ENCODE peak calls at places on chromosomes 7 and 10, in nine cellular contexts. W is GM20000, M is putamen, I is left colon, Z is amygdala, G is T-cell, L is NCI-H446, H is activated B cell treated with CpG ODN at 0.5 μM for 24 hours, B is HTR-8/SVneo. A is an unnamed sample.
A peak's percentile ranks its signal among the peaks of the same experiment; 100 is the strongest.

GRCh38 chr7:149799397-149800168 is 26.2 kb upstream of the ZNF467 start:
- DNase-seq in Z (no peak), L (no peak), I (no peak), M (no peak), H (peak; percentile 28), G (peak; percentile 39), B (peak; percentile 25), W (peak; percentile 79), A (no peak)

GRCh38 chr7:41206267-41206666 is 496.6 kb downstream of the INHBA start:
- DNase-seq in L (no peak), B (no peak), Z (no peak), M (no peak), W (no peak), I (no peak), H (no peak), G (no peak), A (no peak)

GRCh38 chr10:101236376-101237079 is 7.3 kb upstream of the LBX1 start:
- DNase-seq in M (no peak), G (no peak), Z (no peak), L (no peak), B (no peak), I (no peak), H (no peak), W (no peak), A (no peak)

GRCh38 chr7:17234398-17235021 is 63.9 kb upstream of the AHR start:
- DNase-seq in W (peak; percentile 61), G (peak; percentile 50), M (peak; percentile 72), B (peak; percentile 67), L (no peak), Z (no peak), I (no peak), H (peak; percentile 17), A (peak; percentile 89)

GRCh38 chr7:69677905-69678793 is 79.9 kb downstream of the AUTS2 start:
- DNase-seq in W (no peak), G (no peak), H (no peak), L (no peak), B (no peak), M (no peak), I (no peak), Z (no peak), A (no peak)

GRCh38 chr10:29634764-29635625 is at the start of gene SVIL:
- DNase-seq in G (no peak), H (no peak), M (no peak), B (no peak), I (peak; percentile 87), W (no peak), Z (no peak), L (no peak), A (no peak)

GRCh38 chr7:88109612-88110011 is 110.2 kb downstream of the SRI start:
- DNase-seq in G (no peak), L (no peak), W (no peak), I (no peak), B (no peak), M (no peak), H (no peak), Z (no peak), A (no peak)

GRCh38 chr7:28116034-28116433 is 64.6 kb downstream of the JAZF1 start:
- DNase-seq in B (no peak), H (no peak), Z (no peak), W (no peak), L (no peak), I (no peak), M (no peak), G (no peak), A (no peak)

GRCh38 chr7:18064242-18064838 is 36.7 kb upstream of the PRPS1L1 start:
- DNase-seq in G (no peak), W (peak; percentile 13), B (no peak), I (no peak), L (peak; percentile 10), Z (no peak), H (no peak), M (no peak), A (peak; percentile 32)

GRCh38 chr7:158595068-158595467 is 7.4 kb upstream of the PTPRN2 start:
- DNase-seq in B (no peak), H (no peak), M (no peak), Z (no peak), G (no peak), L (no peak), I (no peak), W (no peak), A (no peak)

GRCh38 chr7:63899691-63900393 is 98.8 kb upstream of the ZNF722 start:
- DNase-seq in M (peak; percentile 90), L (no peak), G (peak; percentile 70), H (peak; percentile 70), Z (peak; percentile 74), B (peak; percentile 1), W (no peak), I (peak; percentile 85), A (no peak)

GRCh38 chr10:78211476-78212110 is 177.9 kb downstream of the RPS24 start:
- DNase-seq in M (peak; percentile 48), H (no peak), L (no peak), W (no peak), B (peak; percentile 42), G (no peak), Z (no peak), I (no peak), A (peak; percentile 24)

GRCh38 chr7:115637123-115637522 is 393.4 kb downstream of the TFEC start:
- DNase-seq in L (no peak), B (no peak), W (no peak), Z (no peak), G (no peak), I (no peak), M (no peak), H (no peak), A (no peak)

GRCh38 chr10:80081801-80082750 is 3.6 kb downstream of the TMEM254 start:
- DNase-seq in G (no peak), H (no peak), W (no peak), Z (no peak), I (no peak), M (no peak), L (no peak), B (no peak), A (no peak)

GRCh38 chr10:63466168-63466935 is 575 bp upstream of the JMJD1C start:
- DNase-seq in G (peak; percentile 10), W (peak; percentile 54), I (peak; percentile 53), B (peak; percentile 27), Z (peak; percentile 31), M (peak; percentile 56), H (no peak), L (no peak), A (no peak)

GRCh38 chr7:81515009-81515408 is 254.8 kb downstream of the HGF start:
- DNase-seq in W (no peak), M (no peak), Z (no peak), G (no peak), L (no peak), I (no peak), B (no peak), H (no peak), A (no peak)

GRCh38 chr7:1897076-1897860 is 227.2 kb downstream of the ELFN1 start:
- DNase-seq in I (no peak), H (no peak), Z (no peak), M (peak; percentile 20), G (no peak), L (no peak), W (no peak), B (no peak), A (no peak)

GRCh38 chr10:5476918-5477525 is 22.3 kb downstream of the CALML5 start:
- DNase-seq in H (no peak), B (no peak), G (no peak), L (no peak), I (no peak), Z (no peak), W (no peak), M (no peak), A (no peak)

GRCh38 chr10:80894797-80895467 is 357.2 kb downstream of the SH2D4B start:
- DNase-seq in W (no peak), Z (no peak), G (no peak), H (no peak), I (no peak), B (no peak), L (no peak), M (no peak), A (no peak)

GRCh38 chr7:167087-167855 is 25.1 kb upstream of the FAM20C start:
- DNase-seq in G (no peak), W (no peak), H (no peak), Z (no peak), M (no peak), I (no peak), L (no peak), B (no peak), A (no peak)

GRCh38 chr10:660413-660979 is 29.0 kb downstream of the DIP2C start:
- DNase-seq in I (no peak), G (no peak), L (no peak), Z (no peak), B (no peak), H (no peak), W (no peak), M (no peak), A (no peak)

GRCh38 chr10:35691522-35692236 is 49.6 kb upstream of the FZD8 start:
- DNase-seq in G (no peak), I (no peak), M (no peak), W (no peak), B (no peak), Z (no peak), H (no peak), L (no peak), A (no peak)

GRCh38 chr7:85019778-85020177 is 167.1 kb downstream of the SEMA3D start:
- DNase-seq in H (no peak), W (no peak), G (no peak), I (no peak), B (no peak), L (no peak), Z (no peak), M (no peak), A (no peak)

A was measured in COLO829.